ENCODE peak calls at places on chromosome 17, in nine cellular contexts. I is GM23338, Z is Calu3, E is heart right ventricle, V is fibroblast of pulmonary artery, Q is AG04449, R is mucosa of descending colon, D is mesothelial cell of epicardium, O is AG09309. P is an unnamed sample.

GRCh38 chr17:48825446-48826381 is 5.1 kb upstream of the CALCOCO2 start:
- DNase-seq in R (no peak), Q (no peak), O (no peak), Z (no peak), I (no peak), D (no peak), V (no peak), E (no peak), P (no peak)

GRCh38 chr17:17808706-17809432 is 27.9 kb downstream of the SREBF1 start:
- DNase-seq in I (no peak), D (no peak), O (no peak), Q (no peak), R (no peak), V (peak; percentile 41), E (no peak), Z (no peak), P (no peak)

GRCh38 chr17:63442549-63443035 is 3.5 kb downstream of the CYB561 start:
- DNase-seq in V (no peak), O (no peak), Q (no peak), D (no peak), I (no peak), E (no peak), Z (no peak), R (no peak), P (no peak)

GRCh38 chr17:31085563-31085962 is 9.2 kb upstream of the NF1 start:
- DNase-seq in O (no peak), I (no peak), V (peak; percentile 81), Q (no peak), D (no peak), E (no peak), R (no peak), Z (no peak), P (no peak)

GRCh38 chr17:17621254-17621653 is 29.7 kb upstream of the PEMT start:
- DNase-seq in V (no peak), Z (no peak), Q (no peak), R (no peak), O (no peak), I (no peak), E (no peak), D (no peak), P (no peak)

GRCh38 chr17:39671651-39672521 is 3.6 kb downstream of the PNMT start:
- DNase-seq in E (no peak), R (peak; percentile 72), I (peak; percentile 89), V (peak; percentile 46), Q (no peak), D (no peak), O (no peak), Z (peak; percentile 100), P (no peak)

GRCh38 chr17:46160169-46160568 is 33.1 kb downstream of the KANSL1 start:
- DNase-seq in Q (no peak), E (no peak), I (no peak), D (no peak), Z (no peak), V (no peak), R (no peak), O (no peak), P (no peak)

GRCh38 chr17:63682981-63683380 is 16.9 kb downstream of the LIMD2 start:
- DNase-seq in E (no peak), R (no peak), V (no peak), I (no peak), Q (no peak), Z (no peak), D (no peak), O (no peak), P (no peak)

GRCh38 chr17:59786536-59787319 is 79.3 kb downstream of the VMP1 start:
- DNase-seq in O (peak; percentile 100), Q (peak; percentile 100), Z (peak; percentile 73), D (no peak), V (peak; percentile 100), R (no peak), E (peak; percentile 65), I (peak; percentile 68), P (peak; percentile 33)

GRCh38 chr17:33202011-33202410 is 91.1 kb downstream of the ASIC2 start:
- DNase-seq in D (no peak), O (no peak), R (no peak), V (no peak), Q (no peak), Z (no peak), I (peak; percentile 38), E (no peak), P (no peak)

GRCh38 chr17:41131979-41132378 is 8.0 kb upstream of the KRTAP4-12 start:
- DNase-seq in Q (no peak), E (no peak), D (no peak), R (no peak), V (no peak), Z (no peak), O (no peak), I (no peak), P (no peak)

GRCh38 chr17:6660765-6661463 is 9.4 kb downstream of the C17orf100 start:
- DNase-seq in Z (no peak), D (no peak), R (no peak), Q (no peak), E (no peak), I (no peak), O (no peak), V (no peak), P (no peak)

GRCh38 chr17:80892900-80893603 is 98.6 kb upstream of the CHMP6 start:
- DNase-seq in R (no peak), Q (no peak), D (no peak), Z (no peak), E (no peak), O (peak; percentile 13), I (no peak), V (peak; percentile 60), P (no peak)

GRCh38 chr17:80894726-80895125 is 96.9 kb upstream of the CHMP6 start:
- DNase-seq in Z (no peak), Q (no peak), I (no peak), R (no peak), E (no peak), D (no peak), V (no peak), O (no peak), P (no peak)

GRCh38 chr17:80893604-80894438 is 97.8 kb upstream of the CHMP6 start:
- DNase-seq in Q (no peak), E (no peak), R (no peak), D (no peak), V (no peak), I (no peak), O (no peak), Z (no peak), P (no peak)

GRCh38 chr17:80895366-80895765 is 96.3 kb upstream of the CHMP6 start:
- DNase-seq in E (no peak), Q (no peak), O (no peak), D (no peak), Z (no peak), I (no peak), R (no peak), V (no peak), P (no peak)

DNA sequence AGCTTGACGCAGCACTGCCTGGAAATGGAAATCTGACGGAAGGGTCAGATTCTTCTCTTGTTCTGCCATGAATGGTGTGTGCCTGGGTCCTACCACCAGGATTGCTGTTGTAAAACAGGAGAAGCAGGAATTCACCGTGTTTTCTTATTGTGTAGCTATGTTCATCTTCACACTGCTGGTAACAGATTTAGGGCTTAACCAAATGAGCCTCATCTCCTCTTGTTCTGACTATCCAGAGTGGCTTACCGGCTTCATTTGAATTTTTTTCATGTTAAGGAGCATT is 97.3 kb upstream of the CHMP6 start:
- DNase-seq in R (no peak), I (no peak), D (no peak), E (no peak), Q (no peak), V (no peak), O (no peak), Z (no peak), P (no peak)
- TF ChIP-seq CTCF in R (no peak), I (no peak), D (no peak), E (no peak), Q (no peak), V (peak; percentile 20), O (no peak), Z (no peak), P (no peak)

GRCh38 chr17:1442187-1442586 is 13.8 kb downstream of the CRK start:
- DNase-seq in I (no peak), O (no peak), R (no peak), V (no peak), Z (no peak), Q (no peak), D (no peak), E (no peak), P (no peak)
- TF ChIP-seq CTCF in I (no peak), O (no peak), R (no peak), V (no peak), Z (no peak), Q (no peak), D (no peak), E (no peak), P (no peak)

GRCh38 chr17:76903631-76904030 is 35.4 kb downstream of the MGAT5B start:
- DNase-seq in Z (no peak), Q (no peak), D (no peak), O (no peak), I (no peak), E (no peak), V (no peak), R (no peak), P (no peak)
- TF ChIP-seq CTCF in Z (no peak), Q (no peak), D (no peak), O (no peak), I (no peak), E (no peak), V (no peak), R (no peak), P (no peak)

GRCh38 chr17:22512997-22513538 is 820.7 kb downstream of the KCNJ18 start:
- DNase-seq in D (no peak), I (no peak), R (no peak), O (no peak), V (no peak), E (no peak), Q (no peak), Z (no peak), P (no peak)
- TF ChIP-seq CTCF in D (no peak), I (no peak), R (no peak), O (no peak), V (no peak), E (no peak), Q (no peak), Z (no peak), P (no peak)

GRCh38 chr17:78879679-78880186 is 23.3 kb downstream of the CEP295NL start:
- DNase-seq in D (no peak), Q (peak; percentile 56), V (peak; percentile 96), Z (no peak), O (peak; percentile 69), R (no peak), E (peak; percentile 91), I (no peak), P (no peak)
- TF ChIP-seq CTCF in D (no peak), Q (no peak), V (no peak), Z (no peak), O (no peak), R (no peak), E (no peak), I (no peak), P (no peak)